ENCODE peak calls at places on chromosomes 12 and 14, in ten cellular contexts. I is AG04450, J is left lung, Q is brain microvascular endothelial cell, F is right lobe of liver, Y is heart left ventricle, H is right cardiac atrium, N is A549, D is testis, C is uterus. U is an unnamed sample.

GRCh38 chr14:76867536-76868452 is 41.6 kb downstream of the LRRC74A start:
- DNase-seq in D (no peak), Y (peak), J (peak), C (no peak), Q (no peak), F (no peak), H (peak), N (no peak), I (no peak), U (no peak)

GRCh38 chr12:15186593-15186992 is 34.6 kb downstream of the RERG start:
- DNase-seq in C (no peak), J (no peak), I (no peak), H (no peak), D (no peak), Q (no peak), Y (no peak), F (no peak), N (no peak), U (no peak)

GRCh38 chr14:55502746-55503284 is 62.4 kb upstream of the TBPL2 start:
- DNase-seq in D (no peak), Y (no peak), Q (no peak), I (no peak), J (no peak), H (no peak), C (no peak), N (no peak), F (no peak), U (no peak)

GRCh38 chr12:59030415-59030814 is 110.1 kb upstream of the LRIG3 start:
- DNase-seq in I (no peak), C (no peak), N (no peak), H (no peak), J (peak), D (no peak), Y (no peak), F (no peak), Q (no peak), U (peak)

GRCh38 chr14:39050389-39050788 is 52.6 kb downstream of the SEC23A start:
- DNase-seq in J (no peak), C (no peak), I (peak), N (peak), Q (peak), D (no peak), F (no peak), H (no peak), Y (no peak), U (no peak)

GRCh38 chr12:103530352-103530751 is 34.6 kb upstream of the C12orf42 start:
- DNase-seq in C (no peak), Q (no peak), F (no peak), N (no peak), D (no peak), I (no peak), H (no peak), J (no peak), Y (no peak), U (no peak)

GRCh38 chr12:96424601-96425000 is 24.4 kb upstream of the CDK17 start:
- DNase-seq in I (no peak), Q (no peak), Y (no peak), D (no peak), N (no peak), C (no peak), H (no peak), J (no peak), F (no peak), U (no peak)

GRCh38 chr14:66009104-66009503 is 477.1 kb upstream of the CCDC196 start:
- DNase-seq in I (no peak), C (no peak), J (no peak), Q (peak), N (peak), Y (no peak), H (no peak), D (no peak), F (no peak), U (no peak)

GRCh38 chr14:63853831-63854293 is 1.1 kb downstream of the SYNE2 start:
- DNase-seq in D (peak), C (peak), F (peak), I (no peak), Q (peak), J (peak), Y (peak), H (peak), N (peak), U (peak)

GRCh38 chr14:103872492-103873113 is 25.2 kb upstream of the PPP1R13B start:
- DNase-seq in Q (no peak), F (no peak), J (no peak), I (no peak), Y (no peak), H (no peak), N (no peak), D (no peak), C (no peak), U (no peak)

GRCh38 chr14:58941666-58942065 is 246.8 kb upstream of the DAAM1 start:
- DNase-seq in D (no peak), N (no peak), C (no peak), H (no peak), Q (no peak), J (no peak), I (no peak), Y (no peak), F (no peak), U (no peak)

GRCh38 chr12:94020335-94020734 is 128.0 kb upstream of the PLXNC1 start:
- DNase-seq in D (no peak), I (no peak), N (no peak), Q (no peak), J (no peak), H (no peak), F (no peak), C (no peak), Y (no peak), U (no peak)

GRCh38 chr12:65532744-65533143 is 254.3 kb downstream of the MSRB3 start:
- DNase-seq in H (no peak), Y (no peak), Q (peak), D (no peak), N (no peak), I (no peak), J (no peak), C (no peak), F (no peak), U (no peak)

GRCh38 chr14:57866199-57866755 is 385 bp upstream of the SLC35F4 start:
- DNase-seq in Y (no peak), F (no peak), D (no peak), H (no peak), J (no peak), N (no peak), Q (no peak), C (no peak), I (no peak), U (no peak)
- H3K4me3 ChIP-seq in Y (no peak), F (no peak), D (peak), H (peak), J (no peak), N (peak), Q (no peak), C (no peak), I (no peak), U (peak)

GRCh38 chr12:26374934-26375333 is 179.6 kb downstream of the SSPN start:
- DNase-seq in H (no peak), N (no peak), F (no peak), I (no peak), C (no peak), D (no peak), J (no peak), Y (no peak), Q (no peak), U (no peak)
- H3K27ac ChIP-seq in H (no peak), N (no peak), F (no peak), I (no peak), C (no peak), D (no peak), J (no peak), Y (no peak), Q (no peak), U (no peak)

DNA sequence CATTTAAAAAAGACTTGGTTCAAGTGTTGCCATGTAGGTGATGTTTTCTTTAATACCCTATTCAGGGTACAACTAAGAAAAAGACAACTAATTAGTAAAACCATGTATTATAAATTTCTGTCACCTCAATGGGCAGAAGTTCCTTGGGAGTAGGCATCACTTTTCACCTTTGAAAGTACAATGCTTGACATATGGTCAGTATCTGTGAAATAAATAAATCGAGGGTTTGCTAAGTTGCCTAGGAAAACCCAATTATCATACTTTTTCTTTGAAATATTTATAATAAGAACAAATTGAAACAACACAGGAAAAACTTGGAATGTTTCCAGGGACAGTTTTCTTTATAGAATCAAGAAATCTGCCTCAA is 13.8 kb downstream of the FGD6 start:
- DNase-seq in F (no peak), C (no peak), N (no peak), I (no peak), J (no peak), H (no peak), Q (no peak), D (no peak), Y (no peak), U (no peak)
- H3K4me3 ChIP-seq in F (no peak), C (no peak), N (peak), I (no peak), J (no peak), H (no peak), Q (no peak), D (no peak), Y (no peak), U (no peak)

GRCh38 chr12:57146092-57146491 is 1.3 kb downstream of the LRP1-AS start:
- DNase-seq in N (no peak), J (no peak), D (no peak), H (no peak), Y (no peak), I (no peak), F (no peak), Q (no peak), C (no peak), U (no peak)

GRCh38 chr12:57147641-57147944 is 174 bp upstream of the LRP1-AS start:
- DNase-seq in N (no peak), I (no peak), D (no peak), Q (peak), Y (no peak), F (no peak), C (peak), J (no peak), H (peak), U (no peak)

GRCh38 chr12:57148469-57149308 is 1.3 kb upstream of the LRP1-AS start:
- DNase-seq in C (peak), H (peak), N (no peak), J (peak), D (peak), Y (peak), Q (no peak), I (no peak), F (peak), U (no peak)

GRCh38 chr12:57145460-57146059 is 1.9 kb downstream of the LRP1-AS start:
- DNase-seq in D (no peak), Y (no peak), F (no peak), Q (no peak), N (no peak), C (peak), H (no peak), J (no peak), I (no peak), U (no peak)

GRCh38 chr12:57146925-57147640 is at the start of gene LRP1-AS:
- DNase-seq in Q (no peak), Y (no peak), H (no peak), D (no peak), F (no peak), I (no peak), J (no peak), C (no peak), N (no peak), U (no peak)
- H3K27ac ChIP-seq in Q (peak), Y (peak), H (peak), D (peak), F (peak), I (peak), J (peak), C (peak), N (peak), U (peak)

GRCh38 chr12:100146252-100146651 is 3.6 kb upstream of the BLTP3B start:
- DNase-seq in I (no peak), C (no peak), J (no peak), D (no peak), H (no peak), Q (no peak), Y (no peak), N (no peak), F (no peak), U (no peak)

GRCh38 chr12:100154472-100155247 is 12.0 kb upstream of the BLTP3B start:
- DNase-seq in F (peak), Q (peak), Y (peak), H (peak), J (peak), N (peak), C (peak), I (no peak), D (peak), U (peak)

GRCh38 chr12:100156731-100157426 is 14.2 kb upstream of the BLTP3B start:
- DNase-seq in Y (no peak), N (no peak), Q (no peak), I (no peak), D (no peak), F (no peak), H (no peak), C (no peak), J (no peak), U (no peak)

GRCh38 chr12:100153131-100153530 is 10.5 kb upstream of the BLTP3B start:
- DNase-seq in J (no peak), Q (no peak), N (no peak), F (no peak), H (no peak), I (no peak), Y (no peak), C (no peak), D (no peak), U (no peak)

GRCh38 chr12:100151769-100152168 is 9.1 kb upstream of the BLTP3B start:
- DNase-seq in Q (no peak), D (no peak), I (no peak), F (no peak), C (no peak), J (no peak), Y (no peak), N (no peak), H (no peak), U (no peak)
- H3K4me3 ChIP-seq in Q (no peak), D (no peak), I (no peak), F (no peak), C (no peak), J (no peak), Y (no peak), N (no peak), H (no peak), U (no peak)

GRCh38 chr12:54504550-54504949 is 7.0 kb downstream of the NCKAP1L start:
- DNase-seq in C (no peak), Q (no peak), D (no peak), H (no peak), N (no peak), I (no peak), Y (no peak), J (no peak), F (no peak), U (no peak)
- H3K27ac ChIP-seq in C (no peak), Q (no peak), D (no peak), H (no peak), N (no peak), I (no peak), Y (no peak), J (no peak), F (no peak), U (no peak)

U was measured in pancreas.